ENCODE peak calls at places on chromosomes 6 and 20, in six cellular contexts. J is right cardiac atrium; E is lower lobe of right lung; O is CD4-positive, alpha-beta memory T cell; Z is uterus; T is PC-9. B is an unnamed sample. For H3K4me1, the result is how much of the 10 kb centered on the place peaks cover.

GRCh38 chr6:42555477-42556457 is 8.1 kb upstream of the UBR2 start:
- DNase-seq in J (no peak), E (no peak), O (peak), Z (no peak), T (no peak), B (no peak)

GRCh38 chr20:58086763-58087566 is 141.5 kb downstream of the ANKRD60 start:
- DNase-seq in J (peak), E (no peak), O (no peak), Z (no peak), T (peak), B (no peak)

GRCh38 chr6:70281923-70282902 is 20.7 kb downstream of the COL9A1 start:
- DNase-seq in J (peak), E (no peak), O (no peak), Z (no peak), T (no peak), B (no peak)

GRCh38 chr20:19003759-19004336 is 190.3 kb downstream of the SCP2D1 start:
- DNase-seq in J (no peak), E (no peak), O (no peak), Z (no peak), T (no peak), B (no peak)

GRCh38 chr6:105077592-105078463 is 102.0 kb downstream of the POPDC3 start:
- DNase-seq in J (no peak), E (no peak), O (peak), Z (no peak), T (no peak), B (no peak)

GRCh38 chr20:32140603-32141002 is 31.1 kb downstream of the TM9SF4 start:
- DNase-seq in J (no peak), E (no peak), O (no peak), Z (no peak), T (no peak), B (no peak)

GRCh38 chr6:113995632-113996031 is 24.7 kb upstream of the HDAC2 start:
- DNase-seq in J (peak), E (peak), O (no peak), Z (peak), T (peak), B (no peak)

GRCh38 chr6:79420054-79420453 is 117.2 kb downstream of the LCA5 start:
- DNase-seq in J (no peak), E (no peak), O (no peak), Z (no peak), T (no peak), B (no peak)

GRCh38 chr20:4961746-4962145 is 39.6 kb downstream of the SLC23A2 start:
- DNase-seq in J (no peak), E (no peak), O (peak), Z (no peak), T (no peak), B (peak)

GRCh38 chr20:1427457-1428054 is 34.7 kb upstream of the FKBP1A start:
- DNase-seq in J (no peak), E (no peak), O (no peak), Z (no peak), T (peak), B (no peak)

GRCh38 chr20:31989030-31989645 is 21.1 kb upstream of the CCM2L start:
- DNase-seq in J (no peak), E (no peak), O (no peak), Z (no peak), T (no peak), B (no peak)

GRCh38 chr6:119814609-119815400 is 465.2 kb upstream of the MAN1A1 start:
- DNase-seq in J (no peak), E (no peak), O (no peak), Z (no peak), T (no peak), B (no peak)

GRCh38 chr6:15317251-15317650 is 71.4 kb downstream of the JARID2 start:
- DNase-seq in J (no peak), E (no peak), O (no peak), Z (no peak), T (no peak), B (no peak)

GRCh38 chr6:15322184-15322583 is 76.3 kb downstream of the JARID2 start:
- DNase-seq in J (no peak), E (no peak), O (no peak), Z (no peak), T (no peak), B (no peak)

GRCh38 chr6:15317934-15318902 is 72.3 kb downstream of the JARID2 start:
- DNase-seq in J (no peak), E (no peak), O (no peak), Z (no peak), T (no peak), B (no peak)

GRCh38 chr6:15320683-15321082 is 74.8 kb downstream of the JARID2 start:
- DNase-seq in J (no peak), E (no peak), O (no peak), Z (no peak), T (no peak), B (no peak)

DNA sequence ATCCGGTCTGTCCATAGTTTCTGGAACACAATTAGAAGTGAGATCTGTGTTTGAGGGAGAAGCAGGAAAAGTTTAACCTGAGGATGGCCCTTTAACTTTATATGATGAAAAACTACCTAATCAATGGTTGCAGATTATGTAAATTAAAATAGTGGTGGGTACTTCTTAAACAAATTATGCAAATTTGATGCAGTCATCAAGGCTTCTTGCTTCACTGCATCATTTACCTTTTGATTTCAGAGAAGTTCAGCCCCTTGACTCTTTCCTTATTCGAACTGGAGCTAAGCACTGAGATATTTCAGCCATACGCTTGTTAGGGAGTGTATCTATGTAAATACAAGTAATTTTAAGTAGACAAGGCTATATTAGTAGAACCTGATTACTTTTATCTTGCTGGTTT is 73.8 kb downstream of the JARID2 start:
- DNase-seq in J (no peak), E (no peak), O (no peak), Z (no peak), T (no peak), B (no peak)
- H3K4me1 ChIP-seq in J (under half), E (under half), O (half or more), Z (under half), T (under half), B (under half)

DNA sequence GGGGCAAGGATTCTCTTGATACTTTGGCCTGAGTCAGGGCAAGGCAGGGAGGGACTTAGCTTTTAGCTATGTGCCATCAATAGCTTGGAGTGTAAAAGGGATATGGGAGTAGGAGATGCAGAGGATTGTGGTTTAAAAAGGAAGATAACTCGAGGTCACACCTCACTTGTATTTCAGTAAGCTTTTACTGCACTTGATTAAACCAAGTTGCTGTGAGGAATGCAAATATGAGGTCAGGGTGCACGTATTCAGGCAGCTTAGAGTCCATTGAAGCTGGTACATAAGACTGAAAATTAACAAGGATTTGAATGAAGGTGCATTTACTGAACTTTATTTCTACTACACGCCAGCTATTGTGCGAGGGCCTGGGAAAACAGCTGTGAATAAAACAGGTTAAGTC is 32.1 kb downstream of the DSTN start:
- DNase-seq in J (no peak), E (no peak), O (no peak), Z (no peak), T (no peak), B (no peak)
- H3K4me1 ChIP-seq in J (under half), E (half or more), O (under half), Z (under half), T (under half), B (under half)

GRCh38 chr6:30683980-30684338 is 2.5 kb downstream of the PPP1R18 start:
- DNase-seq in J (no peak), E (no peak), O (no peak), Z (no peak), T (no peak), B (no peak)
- H3K4me1 ChIP-seq in J (under half), E (half or more), O (under half), Z (under half), T (half or more), B (under half)

DNA sequence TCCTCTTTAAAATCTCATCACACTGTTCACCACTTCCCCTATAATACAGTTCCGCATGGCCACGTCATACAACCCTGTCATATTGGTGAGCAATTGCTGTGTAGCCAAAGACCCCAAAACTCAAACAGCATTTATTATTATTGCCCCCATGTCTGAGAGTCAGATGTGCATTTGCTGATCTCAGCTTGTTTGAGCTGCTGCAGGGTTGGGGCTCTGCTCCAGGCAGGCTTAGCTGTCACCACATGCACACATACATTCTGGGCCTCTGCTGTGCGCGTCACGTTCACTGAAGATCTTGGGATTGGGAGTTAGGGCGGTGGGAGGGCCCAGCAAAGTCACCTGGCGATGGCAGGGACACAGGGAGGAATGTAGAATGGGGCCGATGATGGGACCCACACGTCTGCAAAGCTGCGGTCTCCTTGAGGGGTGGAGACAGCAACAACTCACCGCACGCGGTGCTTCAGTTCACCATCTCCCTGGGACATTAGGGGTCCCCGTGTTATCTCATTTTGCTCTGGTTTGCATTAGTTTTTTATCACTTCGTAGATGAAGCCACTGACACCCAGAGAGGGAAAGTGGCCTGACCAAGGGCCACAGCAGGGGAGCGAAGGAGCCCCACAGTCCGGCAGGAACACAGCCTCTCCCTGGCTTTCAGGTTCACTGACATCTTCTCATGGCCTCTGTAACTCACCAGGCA is 37.0 kb upstream of the CD93 start:
- DNase-seq in J (no peak), E (no peak), O (no peak), Z (no peak), T (no peak), B (no peak)
- H3K4me1 ChIP-seq in J (under half), E (under half), O (under half), Z (under half), T (under half), B (under half)

GRCh38 chr20:51540585-51540984 is 1.9 kb downstream of the NFATC2 start:
- DNase-seq in J (no peak), E (no peak), O (no peak), Z (no peak), T (no peak), B (no peak)
- H3K4me1 ChIP-seq in J (under half), E (under half), O (half or more), Z (under half), T (under half), B (half or more)

DNA sequence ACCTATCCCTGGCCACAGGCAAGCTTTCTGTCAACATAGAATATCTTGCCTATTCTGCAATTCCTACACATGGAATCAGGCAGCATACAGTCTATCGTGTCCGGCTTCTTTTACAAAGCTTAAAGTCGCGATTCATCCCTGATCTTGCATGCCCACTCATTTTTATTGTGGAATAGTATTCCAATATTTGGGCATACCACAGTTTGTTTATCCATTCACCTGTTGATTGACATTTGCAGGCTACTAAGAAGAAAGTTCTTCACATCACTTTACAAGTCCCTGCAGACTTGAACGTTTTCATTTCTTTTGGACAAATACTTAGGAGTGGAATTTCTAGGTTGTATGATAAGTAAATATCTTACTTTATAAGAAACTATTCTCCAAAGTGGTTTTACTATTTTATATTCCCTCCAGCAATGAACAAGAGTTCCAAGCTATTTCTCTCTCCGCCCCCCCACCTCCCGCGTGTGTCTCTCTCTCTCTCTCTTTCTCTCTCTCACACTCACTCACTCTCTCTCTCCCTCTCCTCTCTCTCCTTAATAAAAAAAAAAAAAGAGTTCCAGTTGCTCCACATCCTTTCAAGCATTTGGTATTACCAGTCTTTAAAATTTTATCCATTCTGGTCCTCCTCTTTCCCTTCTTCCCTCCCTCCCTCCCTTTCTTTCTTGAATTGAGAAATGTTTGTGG is 1.1 kb upstream of the PLCB1 start:
- DNase-seq in J (no peak), E (no peak), O (no peak), Z (no peak), T (no peak), B (no peak)
- H3K4me1 ChIP-seq in J (under half), E (under half), O (under half), Z (under half), T (under half), B (under half)

DNA sequence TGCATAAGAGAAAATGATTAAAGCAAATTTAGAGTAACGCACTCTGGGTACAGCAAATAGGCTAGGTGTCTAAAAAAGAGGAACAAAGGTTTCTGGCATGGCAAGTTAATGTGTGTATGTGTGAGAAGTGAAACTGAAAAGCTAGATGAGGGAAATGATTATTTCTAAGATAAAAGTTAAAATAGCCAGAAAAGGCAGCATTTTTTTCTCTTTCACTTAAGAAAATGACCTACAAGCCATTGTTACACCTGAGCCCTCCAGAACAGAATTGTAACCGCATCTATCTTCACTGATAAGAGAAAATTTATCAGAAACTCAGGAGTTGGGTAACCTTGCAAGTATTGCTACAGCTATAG is 395.4 kb downstream of the TBC1D32 start:
- DNase-seq in J (no peak), E (no peak), O (no peak), Z (no peak), T (no peak), B (no peak)
- H3K4me1 ChIP-seq in J (under half), E (under half), O (under half), Z (under half), T (under half), B (under half)

DNA sequence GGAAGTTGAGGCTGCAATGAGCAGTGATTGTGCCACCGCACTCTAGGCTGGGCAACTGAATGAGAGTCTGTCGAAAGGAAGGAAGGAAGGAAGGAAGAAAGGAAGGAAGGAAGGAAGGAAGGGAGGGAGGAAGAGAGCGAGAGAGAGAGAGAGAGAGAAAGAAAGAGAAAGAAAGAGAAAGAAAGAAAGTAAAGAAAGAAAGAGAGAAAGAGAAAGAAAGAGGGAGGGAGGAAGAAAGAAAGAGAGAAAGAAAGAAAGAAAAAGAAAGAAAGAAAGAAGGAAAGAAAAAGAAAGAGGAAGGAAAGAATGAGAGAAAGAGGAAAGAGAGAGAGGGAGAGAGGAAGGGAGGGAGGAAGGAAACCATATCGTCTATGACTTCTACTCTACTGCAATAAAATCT is 60.2 kb downstream of the OPRM1 start:
- DNase-seq in J (no peak), E (no peak), O (no peak), Z (no peak), T (no peak), B (no peak)
- H3K4me1 ChIP-seq in J (under half), E (under half), O (under half), Z (under half), T (under half), B (under half)